ENCODE peak calls at places on chromosomes 4 and X, in six cellular contexts. One of them, this sample, is unnamed.

GRCh38 chr4:176971576-176972105 is 178.9 kb upstream of the VEGFC start:
- DNase-seq in right lobe of liver: no peak
- DNase-seq in CD8-positive, alpha-beta memory T cell: no peak
- DNase-seq in transverse colon: no peak
- DNase-seq in neuronal stem cell: no peak
- DNase-seq in PC-3: peak; percentile 66
- DNase-seq in this sample: no peak

GRCh38 chrX:86914569-86914968 is 603.0 kb upstream of the KLHL4 start:
- DNase-seq in transverse colon: no peak
- DNase-seq in neuronal stem cell: no peak
- DNase-seq in PC-3: no peak
- DNase-seq in CD8-positive, alpha-beta memory T cell: no peak
- DNase-seq in right lobe of liver: no peak
- DNase-seq in this sample: no peak

GRCh38 chrX:40266490-40267333 is 169.0 kb upstream of the BCOR start:
- DNase-seq in CD8-positive, alpha-beta memory T cell: peak; percentile 27
- DNase-seq in transverse colon: peak; percentile 73
- DNase-seq in PC-3: peak; percentile 71
- DNase-seq in neuronal stem cell: peak; percentile 44
- DNase-seq in right lobe of liver: peak; percentile 76
- DNase-seq in this sample: no peak

GRCh38 chr4:57291911-57292310 is 181.7 kb upstream of the IGFBP7 start:
- DNase-seq in PC-3: peak; percentile 12
- DNase-seq in neuronal stem cell: no peak
- DNase-seq in transverse colon: no peak
- DNase-seq in right lobe of liver: no peak
- DNase-seq in CD8-positive, alpha-beta memory T cell: no peak
- DNase-seq in this sample: no peak

GRCh38 chr4:169774466-169775445 is 17.0 kb upstream of the HPF1 start:
- DNase-seq in PC-3: no peak
- DNase-seq in transverse colon: no peak
- DNase-seq in CD8-positive, alpha-beta memory T cell: peak; percentile 16
- DNase-seq in neuronal stem cell: no peak
- DNase-seq in right lobe of liver: peak; percentile 55
- DNase-seq in this sample: no peak

GRCh38 chrX:136731207-136731782 is 49.4 kb downstream of the ARHGEF6 start:
- DNase-seq in right lobe of liver: no peak
- DNase-seq in neuronal stem cell: no peak
- DNase-seq in CD8-positive, alpha-beta memory T cell: no peak
- DNase-seq in transverse colon: no peak
- DNase-seq in PC-3: no peak
- DNase-seq in this sample: no peak

GRCh38 chr4:98663226-98664006 is 5.0 kb upstream of the TSPAN5 start:
- DNase-seq in right lobe of liver: no peak
- DNase-seq in transverse colon: peak; percentile 21
- DNase-seq in CD8-positive, alpha-beta memory T cell: peak; percentile 32
- DNase-seq in neuronal stem cell: no peak
- DNase-seq in PC-3: peak; percentile 48
- DNase-seq in this sample: no peak

GRCh38 chr4:170027181-170027829 is 1.1 kb upstream of the MFAP3L start:
- DNase-seq in CD8-positive, alpha-beta memory T cell: peak; percentile 85
- DNase-seq in PC-3: peak; percentile 87
- DNase-seq in right lobe of liver: peak; percentile 96
- DNase-seq in neuronal stem cell: peak; percentile 96
- DNase-seq in transverse colon: peak; percentile 96
- DNase-seq in this sample: peak; percentile 74

GRCh38 chr4:6641164-6641970 is 882 bp downstream of the MRFAP1 start:
- DNase-seq in neuronal stem cell: no peak
- DNase-seq in PC-3: peak; percentile 13
- DNase-seq in CD8-positive, alpha-beta memory T cell: peak; percentile 43
- DNase-seq in right lobe of liver: peak; percentile 70
- DNase-seq in transverse colon: peak; percentile 61
- DNase-seq in this sample: no peak

GRCh38 chr4:182604161-182604591 is 313.0 kb downstream of the DCTD start:
- DNase-seq in PC-3: peak; percentile 23
- DNase-seq in transverse colon: no peak
- DNase-seq in neuronal stem cell: no peak
- DNase-seq in CD8-positive, alpha-beta memory T cell: no peak
- DNase-seq in right lobe of liver: no peak
- DNase-seq in this sample: no peak

GRCh38 chr4:6137747-6138135 is 62.6 kb downstream of the JAKMIP1 start:
- DNase-seq in PC-3: no peak
- DNase-seq in neuronal stem cell: no peak
- DNase-seq in CD8-positive, alpha-beta memory T cell: no peak
- DNase-seq in right lobe of liver: no peak
- DNase-seq in transverse colon: no peak
- DNase-seq in this sample: no peak

GRCh38 chr4:47475411-47475810 is 9.7 kb upstream of the ATP10D start:
- DNase-seq in right lobe of liver: no peak
- DNase-seq in PC-3: no peak
- DNase-seq in neuronal stem cell: no peak
- DNase-seq in transverse colon: no peak
- DNase-seq in CD8-positive, alpha-beta memory T cell: no peak
- DNase-seq in this sample: no peak

GRCh38 chrX:97267916-97268680 is 384.4 kb downstream of the RPA4 start:
- DNase-seq in PC-3: no peak
- DNase-seq in CD8-positive, alpha-beta memory T cell: no peak
- DNase-seq in transverse colon: no peak
- DNase-seq in right lobe of liver: no peak
- DNase-seq in neuronal stem cell: no peak
- DNase-seq in this sample: no peak

GRCh38 chr4:6856391-6856790 is 53.2 kb upstream of the TBC1D14 start:
- DNase-seq in CD8-positive, alpha-beta memory T cell: no peak
- DNase-seq in right lobe of liver: no peak
- DNase-seq in transverse colon: no peak
- DNase-seq in PC-3: no peak
- DNase-seq in neuronal stem cell: no peak
- DNase-seq in this sample: no peak

GRCh38 chrX:153777261-153778090 is 3.4 kb upstream of the SRPK3 start:
- DNase-seq in CD8-positive, alpha-beta memory T cell: no peak
- DNase-seq in right lobe of liver: peak; percentile 30
- DNase-seq in neuronal stem cell: no peak
- DNase-seq in PC-3: no peak
- DNase-seq in transverse colon: no peak
- DNase-seq in this sample: no peak

GRCh38 chr4:141020801-141021261 is 112.4 kb downstream of the RNF150 start:
- DNase-seq in right lobe of liver: no peak
- DNase-seq in transverse colon: no peak
- DNase-seq in CD8-positive, alpha-beta memory T cell: no peak
- DNase-seq in neuronal stem cell: no peak
- DNase-seq in PC-3: no peak
- DNase-seq in this sample: no peak

GRCh38 chrX:97267376-97267775 is 383.7 kb downstream of the RPA4 start:
- DNase-seq in right lobe of liver: no peak
- DNase-seq in PC-3: no peak
- DNase-seq in transverse colon: no peak
- DNase-seq in neuronal stem cell: no peak
- DNase-seq in CD8-positive, alpha-beta memory T cell: no peak
- DNase-seq in this sample: no peak

GRCh38 chr4:120922390-120923200 is at the start of gene PRDM5:
- DNase-seq in right lobe of liver: peak; percentile 57
- DNase-seq in CD8-positive, alpha-beta memory T cell: no peak
- DNase-seq in neuronal stem cell: peak; percentile 64
- DNase-seq in PC-3: peak; percentile 21
- DNase-seq in transverse colon: peak; percentile 49
- DNase-seq in this sample: peak; percentile 11

GRCh38 chr4:156816356-156816755 is 155.2 kb downstream of the PDGFC start:
- DNase-seq in transverse colon: no peak
- DNase-seq in neuronal stem cell: no peak
- DNase-seq in PC-3: no peak
- DNase-seq in CD8-positive, alpha-beta memory T cell: no peak
- DNase-seq in right lobe of liver: no peak
- DNase-seq in this sample: no peak

GRCh38 chr4:2044542-2045517 is 14.3 kb upstream of the NAT8L start:
- DNase-seq in neuronal stem cell: no peak
- DNase-seq in right lobe of liver: peak; percentile 43
- DNase-seq in PC-3: no peak
- DNase-seq in transverse colon: no peak
- DNase-seq in CD8-positive, alpha-beta memory T cell: no peak
- DNase-seq in this sample: no peak

GRCh38 chr4:2045518-2045951 is 13.6 kb upstream of the NAT8L start:
- DNase-seq in transverse colon: no peak
- DNase-seq in PC-3: peak; percentile 57
- DNase-seq in right lobe of liver: peak; percentile 47
- DNase-seq in CD8-positive, alpha-beta memory T cell: no peak
- DNase-seq in neuronal stem cell: no peak
- DNase-seq in this sample: no peak

GRCh38 chr4:2047781-2048581 is 11.1 kb upstream of the NAT8L start:
- DNase-seq in CD8-positive, alpha-beta memory T cell: no peak
- DNase-seq in right lobe of liver: peak; percentile 35
- DNase-seq in transverse colon: no peak
- DNase-seq in neuronal stem cell: no peak
- DNase-seq in PC-3: no peak
- DNase-seq in this sample: no peak

GRCh38 chr4:2047031-2047660 is 12.0 kb upstream of the NAT8L start:
- DNase-seq in CD8-positive, alpha-beta memory T cell: no peak
- DNase-seq in neuronal stem cell: no peak
- DNase-seq in PC-3: no peak
- DNase-seq in right lobe of liver: peak; percentile 49
- DNase-seq in transverse colon: no peak
- DNase-seq in this sample: no peak

DNA sequence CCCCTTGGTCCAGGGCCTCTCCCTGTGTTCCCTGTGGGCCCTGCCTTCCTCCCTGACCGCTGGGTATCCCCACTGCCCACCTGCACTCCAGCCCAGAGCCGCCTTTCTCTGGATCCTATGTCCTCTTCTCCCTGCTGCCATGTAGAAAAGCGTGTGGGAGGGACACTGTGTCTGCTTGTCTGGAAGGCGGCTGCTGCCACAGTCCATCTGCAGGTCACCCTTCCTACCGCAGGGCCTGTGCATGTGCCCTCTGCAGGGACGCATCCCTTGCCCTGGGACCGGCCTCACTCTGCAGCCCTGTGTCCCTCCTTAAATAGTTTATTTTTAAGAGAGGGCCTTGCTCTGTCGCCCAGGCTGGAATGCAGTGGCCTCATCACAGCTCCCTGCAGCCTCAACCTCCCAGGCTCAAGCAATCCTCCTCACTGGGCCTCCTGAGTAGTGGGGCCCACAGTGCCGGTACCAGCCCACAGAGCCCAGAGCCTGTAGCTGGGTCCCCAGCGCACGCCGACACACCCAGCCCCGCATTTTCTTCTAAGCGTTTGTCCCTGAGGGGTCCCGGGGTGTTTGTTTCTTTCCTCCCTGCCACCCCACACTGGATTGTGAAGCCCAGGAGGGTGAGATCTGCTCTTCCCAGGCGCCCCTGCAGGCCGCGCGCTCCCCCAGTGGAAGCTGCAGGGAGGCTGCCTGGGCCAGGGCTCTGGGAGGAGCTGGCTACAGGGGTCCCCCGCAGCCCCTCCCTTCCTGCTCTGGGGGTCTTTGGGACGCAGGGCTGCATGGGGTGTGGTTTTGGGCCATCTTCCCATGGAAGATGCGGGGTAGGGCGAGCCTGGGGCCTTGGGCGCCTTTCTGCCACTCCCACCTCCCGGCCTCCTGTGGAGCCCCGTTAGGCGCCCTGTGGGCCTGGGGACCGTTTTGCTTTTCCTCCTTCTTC is 12.8 kb upstream of the NAT8L start:
- DNase-seq in PC-3: no peak
- DNase-seq in right lobe of liver: peak; percentile 41
- DNase-seq in neuronal stem cell: no peak
- DNase-seq in transverse colon: no peak
- DNase-seq in CD8-positive, alpha-beta memory T cell: no peak
- DNase-seq in this sample: no peak
- H3K27me3 ChIP-seq in PC-3: no peaks in the 10 kb centered on the region
- H3K27me3 ChIP-seq in right lobe of liver: no peaks in the 10 kb centered on the region
- H3K27me3 ChIP-seq in neuronal stem cell: peaks cover 1% of the 10 kb centered on the region
- H3K27me3 ChIP-seq in transverse colon: peaks cover 44% of the 10 kb centered on the region
- H3K27me3 ChIP-seq in CD8-positive, alpha-beta memory T cell: peaks cover 4% of the 10 kb centered on the region
- H3K27me3 ChIP-seq in this sample: peaks cover 3% of the 10 kb centered on the region

DNA sequence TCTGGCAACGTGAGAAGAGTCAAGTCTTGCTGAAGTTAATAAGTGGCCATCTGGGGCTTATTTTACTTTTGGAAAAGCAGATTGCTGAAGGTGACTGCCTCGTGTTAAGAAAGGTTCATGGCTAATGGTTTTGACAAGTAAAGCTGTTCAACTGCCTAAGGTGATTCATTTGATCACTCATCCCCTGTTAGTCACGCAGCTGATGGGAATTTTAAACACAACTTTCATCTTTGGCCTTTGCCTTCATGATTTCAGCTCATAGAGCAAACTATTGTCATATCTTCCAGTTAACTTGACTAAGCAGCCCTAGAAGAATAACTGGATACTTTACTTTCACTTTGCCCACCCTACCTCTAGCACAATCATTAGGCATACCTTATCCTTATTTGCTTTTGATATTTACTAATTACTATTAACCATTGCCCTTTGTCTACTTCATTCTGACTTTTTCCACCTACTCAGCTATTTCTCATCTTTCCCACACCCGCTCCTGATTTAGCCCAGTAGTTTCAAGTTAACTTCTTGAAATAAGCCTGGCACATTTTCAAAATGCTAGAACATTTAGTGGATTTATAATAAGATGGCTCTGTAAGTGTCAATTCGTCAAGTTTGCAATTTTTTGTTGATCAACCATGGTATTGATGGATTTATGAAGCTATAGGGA is 170.6 kb upstream of the S100G start:
- DNase-seq in neuronal stem cell: no peak
- DNase-seq in CD8-positive, alpha-beta memory T cell: no peak
- DNase-seq in right lobe of liver: no peak
- DNase-seq in transverse colon: no peak
- DNase-seq in PC-3: peak; percentile 92
- DNase-seq in this sample: no peak
- H3K4me3 ChIP-seq in neuronal stem cell: no peak overlapping the region
- H3K4me3 ChIP-seq in CD8-positive, alpha-beta memory T cell: no peak overlapping the region
- H3K4me3 ChIP-seq in right lobe of liver: no peak overlapping the region
- H3K4me3 ChIP-seq in transverse colon: no peak overlapping the region
- H3K4me3 ChIP-seq in PC-3: peak overlapping the region; percentile 50
- H3K4me3 ChIP-seq in this sample: no peak overlapping the region

GRCh38 chr4:145734576-145735329 is 54.8 kb downstream of the C4orf51 start:
- DNase-seq in PC-3: peak; percentile 98
- DNase-seq in neuronal stem cell: no peak
- DNase-seq in right lobe of liver: no peak
- DNase-seq in CD8-positive, alpha-beta memory T cell: no peak
- DNase-seq in transverse colon: peak; percentile 61
- DNase-seq in this sample: peak; percentile 88
- H3K4me1 ChIP-seq in PC-3: peaks cover 51% of the 10 kb centered on the region
- H3K4me1 ChIP-seq in neuronal stem cell: peaks cover 25% of the 10 kb centered on the region
- H3K4me1 ChIP-seq in right lobe of liver: peaks cover 10% of the 10 kb centered on the region
- H3K4me1 ChIP-seq in CD8-positive, alpha-beta memory T cell: peaks cover 5% of the 10 kb centered on the region
- H3K4me1 ChIP-seq in transverse colon: peaks cover 49% of the 10 kb centered on the region
- H3K4me1 ChIP-seq in this sample: peaks cover 50% of the 10 kb centered on the region

DNA sequence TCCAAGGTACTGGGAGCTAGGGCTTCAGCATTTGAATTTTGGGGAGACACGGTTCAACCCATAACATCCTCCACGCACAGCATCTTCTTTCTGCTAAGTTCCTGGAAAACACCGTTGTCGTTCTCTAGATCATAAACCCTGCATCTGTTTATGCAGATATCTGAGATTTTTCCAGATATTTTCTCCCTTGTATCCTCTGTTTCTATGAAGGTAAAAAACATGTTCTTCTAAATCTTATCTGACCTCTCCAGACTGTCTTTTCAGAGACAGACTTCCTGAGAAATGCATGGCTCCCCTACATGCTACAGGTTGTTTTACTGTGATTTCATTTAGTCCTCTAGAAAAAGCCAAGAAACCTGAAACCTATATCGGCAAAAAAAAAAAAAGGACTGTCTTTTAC is 152.3 kb upstream of the KLF3 start:
- DNase-seq in right lobe of liver: no peak
- DNase-seq in CD8-positive, alpha-beta memory T cell: no peak
- DNase-seq in neuronal stem cell: no peak
- DNase-seq in transverse colon: no peak
- DNase-seq in PC-3: no peak
- DNase-seq in this sample: no peak
- H3K27me3 ChIP-seq in right lobe of liver: no peaks in the 10 kb centered on the region
- H3K27me3 ChIP-seq in CD8-positive, alpha-beta memory T cell: no peaks in the 10 kb centered on the region
- H3K27me3 ChIP-seq in neuronal stem cell: no peaks in the 10 kb centered on the region
- H3K27me3 ChIP-seq in transverse colon: no peaks in the 10 kb centered on the region
- H3K27me3 ChIP-seq in PC-3: no peaks in the 10 kb centered on the region
- H3K27me3 ChIP-seq in this sample: no peaks in the 10 kb centered on the region

This sample was measured in thoracic aorta.